ENCODE peak calls at places on chromosomes 4 and X, in five cellular contexts. H, T, C, E and W are unnamed samples.

GRCh38 chrX:71301195-71301924 is at the start of gene ITGB1BP2:
- DNase-seq in C (peak), E (no peak), T (peak), H (no peak), W (no peak)

GRCh38 chr4:183758006-183758734 is 99.1 kb downstream of the TRAPPC11 start:
- DNase-seq in T (peak), H (peak), C (no peak), E (no peak), W (no peak)

GRCh38 chrX:7068939-7069367 is 78.6 kb upstream of the STS start:
- DNase-seq in C (no peak), H (no peak), T (no peak), E (no peak), W (no peak)

GRCh38 chrX:120560405-120560841 is 339 bp downstream of the CUL4B start:
- DNase-seq in C (no peak), H (peak), T (peak), E (no peak), W (no peak)

GRCh38 chrX:115606861-115607260 is 45.9 kb downstream of the PLS3 start:
- DNase-seq in H (no peak), E (no peak), T (no peak), C (no peak), W (no peak)

GRCh38 chr4:83128235-83128929 is 13.9 kb upstream of the PLAC8 start:
- DNase-seq in T (no peak), E (no peak), H (no peak), C (peak), W (no peak)

GRCh38 chr4:186021461-186022167 is 47.3 kb upstream of the TLR3 start:
- DNase-seq in H (peak), E (peak), T (no peak), C (peak), W (peak)

GRCh38 chr4:121791481-121791880 is 9.6 kb upstream of the EXOSC9 start:
- DNase-seq in E (no peak), H (no peak), T (no peak), C (no peak), W (no peak)

GRCh38 chr4:41935652-41936021 is 408 bp downstream of the TMEM33 start:
- DNase-seq in H (no peak), E (no peak), T (no peak), C (no peak), W (no peak)

GRCh38 chrX:134453631-134454030 is 6.3 kb upstream of the HPRT1 start:
- DNase-seq in T (no peak), E (no peak), H (peak), C (no peak), W (no peak)

GRCh38 chrX:11648705-11649519 is 16.8 kb downstream of the ARHGAP6 start:
- DNase-seq in H (no peak), T (no peak), E (no peak), C (no peak), W (no peak)

GRCh38 chr4:38925492-38926418 is 58.1 kb downstream of the FAM114A1 start:
- DNase-seq in C (no peak), E (no peak), T (no peak), H (no peak), W (no peak)

GRCh38 chrX:19030805-19031204 is 46.9 kb upstream of the PHKA2 start:
- DNase-seq in T (no peak), H (no peak), C (no peak), E (no peak), W (no peak)

DNA sequence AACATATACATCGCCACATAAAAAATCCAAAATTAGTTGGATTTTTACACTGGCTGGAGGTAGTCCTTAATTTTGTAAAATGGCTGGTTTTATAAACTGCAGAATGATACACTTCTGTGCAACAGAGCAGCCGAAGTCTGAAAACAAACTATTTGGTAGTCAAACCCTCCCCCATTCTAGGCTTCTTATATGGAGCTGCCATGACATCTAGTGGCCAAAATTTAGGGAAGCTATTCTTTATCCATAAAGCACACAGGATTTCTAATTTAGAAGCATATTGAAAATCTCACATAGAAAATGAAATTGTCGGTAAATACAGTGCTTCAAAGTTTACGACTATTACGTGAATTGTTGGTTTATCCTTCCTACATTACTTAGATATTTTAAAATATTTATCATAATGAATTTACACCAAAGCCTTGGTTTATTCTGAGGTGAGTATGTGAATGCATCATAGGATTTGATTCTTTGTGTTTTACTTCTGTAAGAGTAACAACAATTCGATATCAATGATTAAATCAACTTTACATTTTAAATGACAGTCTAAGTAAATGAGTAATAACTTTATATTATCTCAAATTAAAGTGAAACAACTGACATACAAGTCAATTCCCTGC is 113.4 kb upstream of the FAM241A start:
- DNase-seq in C (peak), H (no peak), E (no peak), T (no peak), W (no peak)
- TF ChIP-seq CTCF in C (peak), H (peak), E (peak), T (peak), W (peak)

DNA sequence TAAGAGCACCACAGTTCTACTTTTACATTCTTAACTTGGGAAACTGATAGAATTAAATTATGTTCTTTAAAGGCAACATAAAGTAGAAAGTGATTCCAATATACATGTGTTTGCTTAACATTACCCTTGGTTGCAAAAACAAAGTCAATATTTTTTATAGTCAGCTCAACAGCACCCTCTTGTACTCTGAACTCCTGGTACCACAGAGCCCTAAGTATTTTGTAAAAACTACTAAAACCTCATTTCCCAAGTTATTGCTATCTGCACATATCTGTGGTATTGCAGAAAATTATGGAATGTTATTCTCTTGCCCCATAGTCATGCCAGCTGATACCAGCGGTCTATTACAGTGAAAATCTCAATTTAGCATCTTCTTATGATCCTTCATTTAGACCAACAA is 2.9 kb downstream of the KIF4A start:
- DNase-seq in H (no peak), C (no peak), E (no peak), T (no peak), W (no peak)
- TF ChIP-seq CTCF in H (no peak), C (no peak), E (no peak), T (no peak), W (no peak)

GRCh38 chr4:120771907-120772306 is 150.6 kb downstream of the PRDM5 start:
- DNase-seq in H (no peak), E (no peak), T (no peak), C (no peak), W (no peak)
- TF ChIP-seq CTCF in H (no peak), E (no peak), T (no peak), C (no peak), W (no peak)

DNA sequence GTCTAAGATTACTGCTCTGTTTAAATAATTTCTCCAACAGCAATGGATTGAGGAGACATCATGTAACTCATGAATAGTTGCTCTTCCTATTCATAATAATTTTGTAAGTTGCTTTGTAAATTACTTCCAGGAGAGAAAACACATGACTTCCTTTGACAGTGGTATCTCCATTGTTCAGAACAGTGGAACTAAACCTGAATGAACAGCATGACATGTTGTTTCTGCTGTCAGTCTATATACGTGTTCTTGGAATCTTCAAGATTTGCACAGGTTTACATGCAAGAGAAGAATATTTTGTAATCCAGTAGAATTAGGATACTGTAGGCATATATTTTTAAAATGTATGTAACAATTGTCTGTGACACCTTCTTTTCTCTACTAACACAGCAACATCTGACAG is 618.8 kb upstream of the GRID2 start:
- DNase-seq in C (no peak), T (no peak), E (no peak), H (no peak), W (no peak)
- TF ChIP-seq CTCF in C (no peak), T (no peak), E (no peak), H (no peak), W (no peak)